ENCODE peak calls at places on chromosome 11, in eight cellular contexts. U is HT1080; D is activated CD4-positive, alpha-beta T cell treated with anti-CD3 and anti-CD28 coated beads, Interleukin-2, amount 50 U/mL, for 1 hour; Q is stimulated activated CD4-positive, alpha-beta T cell treated with anti-CD3 and anti-CD28 coated beads, Interleukin-15, amount 100 ng/mL, for 48 hours; A is progenitor cell of endocrine pancreas; F is A549; T is EH; P is choroid plexus epithelial cell. B is an unnamed sample.

GRCh38 chr11:62132188-62132587 is 8.4 kb downstream of the INCENP start:
- DNase-seq in U (no peak), D (no peak), Q (no peak), A (no peak), F (no peak), T (no peak), P (no peak), B (peak; percentile 55)

GRCh38 chr11:114239632-114240224 is 56.5 kb upstream of the NNMT start:
- DNase-seq in U (no peak), D (no peak), Q (no peak), A (no peak), F (no peak), T (no peak), P (no peak), B (no peak)

GRCh38 chr11:6640985-6641701 is 14.5 kb downstream of the DCHS1 start:
- DNase-seq in U (no peak), D (no peak), Q (no peak), A (no peak), F (no peak), T (no peak), P (no peak), B (no peak)

GRCh38 chr11:68036141-68036716 is 2.6 kb upstream of the TCIRG1 start:
- DNase-seq in U (no peak), D (no peak), Q (no peak), A (no peak), F (no peak), T (no peak), P (no peak), B (no peak)

GRCh38 chr11:64447717-64448598 is 89.0 kb downstream of the RPS6KA4 start:
- DNase-seq in U (no peak), D (no peak), Q (no peak), A (no peak), F (no peak), T (peak; percentile 56), P (peak; percentile 9), B (peak; percentile 59)

GRCh38 chr11:63761173-63761572 is 7.4 kb downstream of the ZFTA start:
- DNase-seq in U (no peak), D (no peak), Q (no peak), A (no peak), F (no peak), T (no peak), P (no peak), B (no peak)

GRCh38 chr11:100151944-100152343 is 535.1 kb upstream of the ARHGAP42 start:
- DNase-seq in U (peak; percentile 66), D (no peak), Q (no peak), A (no peak), F (peak; percentile 0), T (no peak), P (peak; percentile 13), B (no peak)

GRCh38 chr11:126366064-126366822 is 10.8 kb downstream of the ST3GAL4 start:
- DNase-seq in U (no peak), D (no peak), Q (no peak), A (no peak), F (no peak), T (no peak), P (no peak), B (peak; percentile 70)

GRCh38 chr11:112516261-112516660 is 255.6 kb upstream of the PLET1 start:
- DNase-seq in U (no peak), D (no peak), Q (no peak), A (no peak), F (no peak), T (peak; percentile 32), P (no peak), B (no peak)

GRCh38 chr11:122038543-122038942 is 77.5 kb downstream of the BLID start:
- DNase-seq in U (peak; percentile 51), D (no peak), Q (no peak), A (no peak), F (no peak), T (peak; percentile 98), P (peak; percentile 88), B (no peak)

B was measured in chondrocyte.